ENCODE peak calls at places on chromosome 22, in four cellular contexts. K, C, W and Q are unnamed samples.
A peak's percentile ranks its signal among the peaks of the same experiment; 100 is the strongest.

GRCh38 chr22:46641829-46642266 is 21.7 kb downstream of the GRAMD4 start:
- DNase-seq in W (no peak), K (no peak), C (no peak), Q (no peak)

GRCh38 chr22:30036656-30037055 is 43.6 kb upstream of the HORMAD2 start:
- DNase-seq in C (no peak), K (peak; percentile 16), W (no peak), Q (no peak)

GRCh38 chr22:21972293-21972779 is 10.3 kb downstream of the TOP3B start:
- DNase-seq in W (peak; percentile 31), C (no peak), K (no peak), Q (no peak)

GRCh38 chr22:30969532-30970355 is 679 bp downstream of the TUG1 start:
- DNase-seq in K (no peak), C (no peak), W (peak; percentile 44), Q (peak; percentile 3)

GRCh38 chr22:22687638-22688500 is 43.5 kb downstream of the GGTLC2 start:
- DNase-seq in W (peak; percentile 39), C (peak; percentile 3), K (no peak), Q (peak; percentile 15)

GRCh38 chr22:47605886-47606285 is 843.4 kb downstream of the TBC1D22A start:
- DNase-seq in C (no peak), W (no peak), K (no peak), Q (no peak)

GRCh38 chr22:32204211-32204855 is 540 bp downstream of the RFPL2 start:
- DNase-seq in C (no peak), K (no peak), W (no peak), Q (no peak)

GRCh38 chr22:34281738-34282137 is 361.5 kb upstream of the LARGE1 start:
- DNase-seq in C (no peak), K (no peak), W (no peak), Q (no peak)

GRCh38 chr22:31083923-31084810 is 3.0 kb downstream of the SMTN start:
- DNase-seq in W (no peak), K (no peak), C (no peak), Q (no peak)

GRCh38 chr22:19040581-19041402 is 81.4 kb downstream of the DGCR2 start:
- DNase-seq in K (no peak), W (no peak), C (no peak), Q (no peak)

GRCh38 chr22:21030621-21031544 is 1.5 kb downstream of the SLC7A4 start:
- DNase-seq in K (no peak), W (no peak), C (no peak), Q (no peak)

GRCh38 chr22:41364955-41365354 is 16.8 kb upstream of the TEF start:
- DNase-seq in C (no peak), K (no peak), W (no peak), Q (no peak)

GRCh38 chr22:40729284-40729683 is 50.0 kb downstream of the MCHR1 start:
- DNase-seq in K (no peak), W (no peak), C (no peak), Q (no peak)

GRCh38 chr22:38700271-38700788 is 413 bp downstream of the JOSD1 start:
- DNase-seq in W (peak; percentile 33), C (no peak), K (no peak), Q (no peak)

GRCh38 chr22:41524809-41525449 is 19.3 kb downstream of the POLR3H start:
- DNase-seq in K (no peak), C (no peak), W (no peak), Q (no peak)

GRCh38 chr22:42410708-42411107 is 21.5 kb downstream of the NFAM1 start:
- DNase-seq in K (no peak), W (no peak), C (no peak), Q (no peak)

GRCh38 chr22:36350751-36351594 is 36.8 kb downstream of the MYH9 start:
- DNase-seq in W (peak; percentile 90), K (no peak), C (no peak), Q (peak; percentile 89)

GRCh38 chr22:49255154-49255553 is 572.5 kb downstream of the BRD1 start:
- DNase-seq in C (no peak), W (no peak), K (no peak), Q (no peak)

GRCh38 chr22:41245917-41246499 is 5.3 kb upstream of the CHADL start:
- DNase-seq in K (no peak), W (no peak), C (no peak), Q (no peak)

GRCh38 chr22:50136431-50137047 is 34.0 kb upstream of the PANX2 start:
- DNase-seq in K (no peak), C (no peak), W (peak; percentile 23), Q (no peak)

GRCh38 chr22:35539910-35540599 is 576 bp upstream of the RASD2 start:
- DNase-seq in C (no peak), K (no peak), W (no peak), Q (no peak)